ENCODE peak calls at places on chromosome 2, in nine cellular contexts. I is left ventricle myocardium inferior; O is thyroid gland; U is naive thymus-derived CD4-positive, alpha-beta T cell; C is tibial artery; R is suprapubic skin; N is CD8-positive, alpha-beta T cell; P is IMR-90; S is breast epithelium. D is an unnamed sample.

GRCh38 chr2:128236491-128237035 is 82.1 kb downstream of the HS6ST1 start:
- DNase-seq in S (no peak), P (peak; percentile 94), U (no peak), R (no peak), I (no peak), C (no peak), O (no peak), N (no peak), D (no peak)

GRCh38 chr2:212536385-212537310 is 2.0 kb downstream of the ERBB4 start:
- DNase-seq in P (no peak), S (no peak), O (peak; percentile 31), R (no peak), N (no peak), U (no peak), C (peak; percentile 22), I (no peak), D (no peak)

GRCh38 chr2:171225302-171225980 is 64.7 kb upstream of the TLK1 start:
- DNase-seq in O (no peak), U (no peak), N (no peak), I (no peak), C (no peak), R (no peak), S (no peak), P (peak; percentile 95), D (no peak)

GRCh38 chr2:158484892-158485556 is 28.3 kb downstream of the PKP4 start:
- DNase-seq in P (no peak), R (no peak), S (no peak), N (no peak), C (no peak), I (no peak), O (no peak), U (no peak), D (no peak)

GRCh38 chr2:222352981-222353380 is 54.2 kb upstream of the PAX3 start:
- DNase-seq in R (no peak), S (no peak), P (no peak), C (no peak), N (no peak), I (no peak), O (no peak), U (no peak), D (no peak)

GRCh38 chr2:23602113-23602512 is 217.1 kb downstream of the KLHL29 start:
- DNase-seq in R (no peak), U (no peak), I (no peak), O (no peak), S (no peak), C (peak; percentile 75), P (peak; percentile 81), N (no peak), D (no peak)

GRCh38 chr2:225002039-225002655 is 40.1 kb downstream of the DOCK10 start:
- DNase-seq in P (peak; percentile 78), U (peak; percentile 69), C (peak; percentile 41), S (no peak), I (no peak), R (no peak), N (peak; percentile 72), O (peak; percentile 48), D (peak; percentile 58)

GRCh38 chr2:98269830-98270229 is 76.4 kb upstream of the CNGA3 start:
- DNase-seq in N (no peak), S (no peak), P (peak; percentile 7), R (no peak), C (no peak), U (no peak), O (no peak), I (no peak), D (no peak)

GRCh38 chr2:227472265-227473018 is 486 bp downstream of the AGFG1 start:
- DNase-seq in R (peak; percentile 68), C (peak; percentile 26), N (peak; percentile 40), I (peak; percentile 45), U (no peak), O (peak; percentile 46), S (no peak), P (no peak), D (peak; percentile 38)

GRCh38 chr2:10946394-10946793 is 34.7 kb downstream of the KCNF1 start:
- DNase-seq in P (no peak), I (no peak), U (no peak), N (no peak), C (no peak), R (no peak), S (no peak), O (no peak), D (no peak)

GRCh38 chr2:239912171-239912937 is 112.8 kb downstream of the NDUFA10 start:
- DNase-seq in U (no peak), O (no peak), P (no peak), C (no peak), I (no peak), S (no peak), N (no peak), R (no peak), D (no peak)

GRCh38 chr2:109065335-109065734 is 63.7 kb upstream of the SH3RF3 start:
- DNase-seq in C (no peak), R (no peak), U (no peak), N (no peak), I (peak; percentile 66), S (no peak), O (peak; percentile 92), P (no peak), D (no peak)

GRCh38 chr2:151614159-151614558 is 120.1 kb downstream of the NEB start:
- DNase-seq in P (no peak), S (no peak), N (no peak), U (no peak), I (no peak), C (no peak), R (no peak), O (no peak), D (no peak)

GRCh38 chr2:181978351-181979150 is 7.1 kb upstream of the PPP1R1C start:
- DNase-seq in R (no peak), C (no peak), N (no peak), P (peak; percentile 62), I (no peak), U (no peak), S (no peak), O (no peak), D (no peak)

GRCh38 chr2:11745613-11746375 is 638 bp upstream of the LPIN1 start:
- DNase-seq in O (no peak), N (no peak), R (no peak), P (no peak), S (no peak), C (no peak), U (no peak), I (no peak), D (no peak)

GRCh38 chr2:216445489-216445888 is 33.2 kb downstream of the SMARCAL1 start:
- DNase-seq in R (no peak), N (no peak), U (no peak), C (no peak), S (no peak), P (peak; percentile 7), I (no peak), O (no peak), D (no peak)

GRCh38 chr2:202752071-202752470 is 117.3 kb downstream of the FAM117B start:
- DNase-seq in U (peak; percentile 29), P (no peak), S (no peak), I (no peak), N (no peak), O (no peak), R (no peak), C (no peak), D (no peak)

GRCh38 chr2:205723174-205723573 is 40.9 kb downstream of the NRP2 start:
- DNase-seq in O (no peak), I (no peak), C (no peak), S (no peak), U (no peak), P (peak; percentile 37), R (no peak), N (no peak), D (no peak)

DNA sequence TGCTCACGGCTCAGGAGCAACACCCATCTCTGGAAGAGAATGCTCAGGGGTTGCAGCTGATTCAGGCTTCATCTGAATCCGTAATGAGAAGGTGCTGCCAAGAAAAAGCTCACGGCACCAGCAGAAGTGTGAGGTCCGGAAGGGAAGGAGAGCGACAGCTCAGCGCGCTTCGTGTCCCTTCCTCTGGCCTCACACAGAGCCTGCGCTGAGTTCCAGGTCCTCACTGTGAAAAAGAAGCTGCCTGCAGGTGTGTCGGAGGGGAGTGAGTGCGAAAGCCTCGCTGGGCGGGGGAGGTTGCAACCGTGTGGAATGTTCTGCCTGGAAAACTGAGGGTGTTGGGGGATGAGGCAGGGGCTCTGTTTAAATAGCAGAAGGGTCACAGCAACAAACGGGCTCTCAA is 76.2 kb upstream of the TWIST2 start:
- DNase-seq in P (no peak), N (no peak), U (no peak), S (no peak), C (no peak), I (no peak), O (no peak), R (no peak), D (no peak)
- H3K9me3 ChIP-seq in P (no peaks in the 10 kb centered on the region), N (no peaks in the 10 kb centered on the region), U (no peaks in the 10 kb centered on the region), S (no peaks in the 10 kb centered on the region), C (no peaks in the 10 kb centered on the region), I (peaks cover 9% of the 10 kb centered on the region), O (no peaks in the 10 kb centered on the region), R (no peaks in the 10 kb centered on the region), D (no peaks in the 10 kb centered on the region)

GRCh38 chr2:94872088-94872618 is 923 bp downstream of the TEKT4 start:
- DNase-seq in U (no peak), P (no peak), C (no peak), N (no peak), S (no peak), R (peak; percentile 43), I (no peak), O (no peak), D (no peak)

GRCh38 chr2:94870392-94871225 is 621 bp upstream of the TEKT4 start:
- DNase-seq in P (no peak), C (no peak), N (no peak), I (peak; percentile 9), U (no peak), O (no peak), S (no peak), R (peak; percentile 53), D (peak; percentile 28)

GRCh38 chr2:94869552-94870391 is 1.5 kb upstream of the TEKT4 start:
- DNase-seq in C (no peak), I (no peak), U (no peak), S (no peak), R (no peak), P (no peak), O (no peak), N (no peak), D (no peak)

GRCh38 chr2:94871226-94872087 is at the start of gene TEKT4:
- DNase-seq in R (peak; percentile 47), O (peak; percentile 69), C (no peak), S (no peak), I (peak; percentile 10), P (no peak), U (no peak), N (no peak), D (peak; percentile 29)

GRCh38 chr2:94869131-94869530 is 2.1 kb upstream of the TEKT4 start:
- DNase-seq in R (no peak), O (no peak), C (no peak), P (no peak), S (no peak), U (no peak), I (no peak), N (no peak), D (no peak)
- H3K4me1 ChIP-seq in R (no peaks in the 10 kb centered on the region), O (peaks cover 14% of the 10 kb centered on the region), C (no peaks in the 10 kb centered on the region), P (no peaks in the 10 kb centered on the region), S (no peaks in the 10 kb centered on the region), U (no peaks in the 10 kb centered on the region), I (no peaks in the 10 kb centered on the region), N (no peaks in the 10 kb centered on the region), D (no peaks in the 10 kb centered on the region)

GRCh38 chr2:45944075-45944474 is 292.6 kb downstream of the PRKCE start:
- DNase-seq in S (no peak), C (no peak), O (no peak), R (no peak), U (no peak), I (no peak), N (no peak), P (peak; percentile 81), D (no peak)
- H3K27ac ChIP-seq in S (no peak overlapping the region), C (no peak overlapping the region), O (no peak overlapping the region), R (no peak overlapping the region), U (no peak overlapping the region), I (no peak overlapping the region), N (no peak overlapping the region), P (peak overlapping the region; percentile 39), D (no peak overlapping the region)

GRCh38 chr2:2183135-2183534 is 147.9 kb downstream of the MYT1L start:
- DNase-seq in P (no peak), S (no peak), I (no peak), N (no peak), R (no peak), C (no peak), U (no peak), O (no peak), D (no peak)
- H3K9me3 ChIP-seq in P (peaks cover 36% of the 10 kb centered on the region), S (no peaks in the 10 kb centered on the region), I (no peaks in the 10 kb centered on the region), N (no peaks in the 10 kb centered on the region), R (no peaks in the 10 kb centered on the region), C (no peaks in the 10 kb centered on the region), U (no peaks in the 10 kb centered on the region), O (no peaks in the 10 kb centered on the region), D (no peaks in the 10 kb centered on the region)

D was measured in lung.